ENCODE peak calls at places on chromosome 19, in five cellular contexts. One of them, this sample, is unnamed. For H3K9me3, the result is how much of the 10 kb centered on the place peaks cover.

GRCh38 chr19:40262422-40262821 is 22.7 kb downstream of the AKT2 start:
- DNase-seq in tibial nerve: no peak
- DNase-seq in lower lobe of right lung: no peak
- DNase-seq in tibial artery: no peak
- DNase-seq in adrenal gland: no peak
- DNase-seq in this sample: no peak

GRCh38 chr19:44164327-44164672 is 600 bp upstream of the ZNF226 start:
- DNase-seq in tibial nerve: no peak
- DNase-seq in lower lobe of right lung: no peak
- DNase-seq in tibial artery: no peak
- DNase-seq in adrenal gland: no peak
- DNase-seq in this sample: no peak

GRCh38 chr19:46678110-46678732 is 17.2 kb upstream of the DACT3 start:
- DNase-seq in tibial artery: no peak
- DNase-seq in lower lobe of right lung: no peak
- DNase-seq in adrenal gland: no peak
- DNase-seq in tibial nerve: no peak
- DNase-seq in this sample: peak

GRCh38 chr19:10936661-10937084 is 8.1 kb downstream of the TIMM29 start:
- DNase-seq in lower lobe of right lung: no peak
- DNase-seq in tibial nerve: no peak
- DNase-seq in adrenal gland: peak
- DNase-seq in tibial artery: no peak
- DNase-seq in this sample: peak

GRCh38 chr19:46924874-46925547 is 64.2 kb downstream of the ARHGAP35 start:
- DNase-seq in adrenal gland: no peak
- DNase-seq in tibial artery: no peak
- DNase-seq in tibial nerve: no peak
- DNase-seq in lower lobe of right lung: no peak
- DNase-seq in this sample: peak

GRCh38 chr19:2488942-2489731 is 13.2 kb downstream of the GADD45B start:
- DNase-seq in tibial nerve: no peak
- DNase-seq in adrenal gland: no peak
- DNase-seq in lower lobe of right lung: peak
- DNase-seq in tibial artery: peak
- DNase-seq in this sample: no peak

GRCh38 chr19:46841458-46842083 is 9.1 kb downstream of the AP2S1 start:
- DNase-seq in adrenal gland: peak
- DNase-seq in tibial artery: peak
- DNase-seq in tibial nerve: no peak
- DNase-seq in lower lobe of right lung: no peak
- DNase-seq in this sample: no peak

GRCh38 chr19:33883869-33884519 is 87.3 kb downstream of the KCTD15 start:
- DNase-seq in tibial artery: no peak
- DNase-seq in tibial nerve: no peak
- DNase-seq in lower lobe of right lung: no peak
- DNase-seq in adrenal gland: peak
- DNase-seq in this sample: no peak

GRCh38 chr19:11356074-11356397 is 804 bp downstream of the PLPPR2 start:
- DNase-seq in adrenal gland: no peak
- DNase-seq in lower lobe of right lung: no peak
- DNase-seq in tibial nerve: no peak
- DNase-seq in tibial artery: no peak
- DNase-seq in this sample: no peak

GRCh38 chr19:9140159-9140874 is at the start of gene ZNF317:
- DNase-seq in tibial artery: peak
- DNase-seq in lower lobe of right lung: peak
- DNase-seq in tibial nerve: peak
- DNase-seq in adrenal gland: peak
- DNase-seq in this sample: peak

GRCh38 chr19:33638167-33639033 is 16.6 kb downstream of the CHST8 start:
- DNase-seq in tibial artery: peak
- DNase-seq in tibial nerve: no peak
- DNase-seq in adrenal gland: no peak
- DNase-seq in lower lobe of right lung: peak
- DNase-seq in this sample: no peak

GRCh38 chr19:47729799-47730520 is 15.4 kb upstream of the NOP53 start:
- DNase-seq in tibial artery: peak
- DNase-seq in tibial nerve: peak
- DNase-seq in adrenal gland: no peak
- DNase-seq in lower lobe of right lung: peak
- DNase-seq in this sample: peak

GRCh38 chr19:4575267-4575793 is 15.8 kb upstream of the SEMA6B start:
- DNase-seq in tibial nerve: no peak
- DNase-seq in lower lobe of right lung: no peak
- DNase-seq in tibial artery: no peak
- DNase-seq in adrenal gland: no peak
- DNase-seq in this sample: peak

GRCh38 chr19:49669511-49669910 is 3.8 kb downstream of the BCL2L12 start:
- DNase-seq in lower lobe of right lung: no peak
- DNase-seq in tibial artery: no peak
- DNase-seq in adrenal gland: no peak
- DNase-seq in tibial nerve: no peak
- DNase-seq in this sample: no peak

GRCh38 chr19:32642771-32643170 is 32.2 kb downstream of the ANKRD27 start:
- DNase-seq in tibial artery: no peak
- DNase-seq in lower lobe of right lung: no peak
- DNase-seq in tibial nerve: no peak
- DNase-seq in adrenal gland: no peak
- DNase-seq in this sample: no peak

GRCh38 chr19:48635263-48635965 is 1.8 kb downstream of the DBP start:
- DNase-seq in tibial nerve: peak
- DNase-seq in tibial artery: peak
- DNase-seq in adrenal gland: peak
- DNase-seq in lower lobe of right lung: peak
- DNase-seq in this sample: peak

GRCh38 chr19:3062165-3063105 is at the start of gene TLE5:
- DNase-seq in adrenal gland: peak
- DNase-seq in tibial artery: peak
- DNase-seq in lower lobe of right lung: peak
- DNase-seq in tibial nerve: no peak
- DNase-seq in this sample: no peak

DNA sequence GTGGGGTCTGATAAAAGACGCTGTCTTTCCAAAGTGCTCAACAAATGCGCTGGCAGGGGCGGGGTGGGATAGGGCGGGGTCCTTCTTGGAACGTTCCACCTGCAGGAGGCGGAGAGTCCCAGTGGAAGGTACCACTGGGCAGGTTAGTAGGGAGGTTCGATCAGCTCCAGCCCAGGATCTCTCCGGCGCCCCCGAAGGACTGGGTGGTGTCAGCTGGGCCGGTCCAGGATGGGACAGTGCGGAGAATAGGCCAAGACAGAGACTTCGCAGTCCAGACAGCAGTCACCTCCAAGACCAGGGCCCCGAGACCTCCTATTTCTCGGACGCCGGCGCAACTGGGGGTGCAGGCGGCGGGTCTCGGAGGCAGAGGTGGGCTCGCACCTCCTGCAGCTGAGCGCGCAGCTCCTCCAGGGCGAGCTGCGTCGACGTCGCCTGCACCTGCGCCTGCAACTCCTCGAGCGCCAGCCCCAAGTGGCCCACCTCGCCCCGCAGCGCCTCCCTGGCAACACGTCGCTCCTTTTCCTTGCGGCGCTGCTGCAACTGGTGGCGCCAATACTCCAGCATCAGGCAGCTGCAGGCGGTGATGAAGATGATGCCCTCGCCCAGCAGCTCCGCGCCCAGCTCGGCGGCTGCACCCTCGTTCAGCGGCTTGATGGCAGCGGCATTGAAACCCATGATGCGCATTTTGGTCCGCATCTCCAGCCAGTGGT is 21.6 kb downstream of the VASP start:
- DNase-seq in tibial nerve: no peak
- DNase-seq in lower lobe of right lung: peak
- DNase-seq in adrenal gland: peak
- DNase-seq in tibial artery: no peak
- DNase-seq in this sample: peak
- TF ChIP-seq CTCF in tibial nerve: peak
- TF ChIP-seq CTCF in lower lobe of right lung: no peak
- TF ChIP-seq CTCF in adrenal gland: no peak
- TF ChIP-seq CTCF in tibial artery: no peak
- TF ChIP-seq CTCF in this sample: peak

GRCh38 chr19:29016926-29017760 is 195.8 kb downstream of the UQCRFS1 start:
- DNase-seq in tibial nerve: no peak
- DNase-seq in lower lobe of right lung: no peak
- DNase-seq in tibial artery: no peak
- DNase-seq in adrenal gland: no peak
- DNase-seq in this sample: no peak
- H3K9me3 ChIP-seq in tibial nerve: under half
- H3K9me3 ChIP-seq in lower lobe of right lung: under half
- H3K9me3 ChIP-seq in tibial artery: under half
- H3K9me3 ChIP-seq in adrenal gland: under half
- H3K9me3 ChIP-seq in this sample: under half

DNA sequence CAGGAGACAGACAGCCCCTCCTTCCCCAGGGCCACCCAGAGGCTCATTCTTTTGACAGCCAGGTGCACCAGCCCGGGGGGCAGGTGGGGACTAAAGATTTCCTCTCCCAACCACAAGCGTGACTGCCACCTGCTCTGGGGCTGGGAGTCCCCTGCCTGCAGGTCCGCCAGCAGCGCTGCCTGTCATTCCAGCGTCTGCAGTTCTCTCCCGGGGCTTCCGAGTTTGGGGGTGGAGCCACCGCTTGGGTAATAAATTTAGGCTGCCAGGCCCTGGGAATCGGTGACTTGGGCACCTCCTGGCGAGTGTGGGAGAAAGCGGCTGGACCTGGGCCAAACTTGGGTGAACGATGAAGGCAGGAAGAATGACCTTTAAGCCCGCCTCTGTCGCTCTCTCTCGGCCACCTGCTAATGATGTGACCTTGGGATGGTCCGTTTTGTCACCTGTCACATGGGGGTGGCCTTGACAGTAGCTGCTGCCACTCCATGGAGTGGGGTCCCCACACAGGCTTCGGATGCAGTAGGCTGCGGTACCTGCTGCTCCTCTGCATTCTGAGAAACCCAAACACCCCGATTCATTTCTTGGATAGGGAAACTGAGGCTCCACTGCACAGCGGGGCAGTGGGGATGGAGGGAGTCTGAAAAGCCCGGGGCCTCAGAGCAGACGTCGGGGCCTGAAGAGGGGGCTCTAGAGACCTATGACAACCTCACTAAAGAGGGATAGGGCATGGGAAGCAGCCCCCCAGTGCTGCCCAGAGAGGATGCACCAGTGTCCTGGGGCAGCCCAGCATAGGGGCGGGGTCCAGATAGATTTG is 12.8 kb downstream of the FUT6 start:
- DNase-seq in tibial artery: no peak
- DNase-seq in lower lobe of right lung: peak
- DNase-seq in tibial nerve: no peak
- DNase-seq in adrenal gland: peak
- DNase-seq in this sample: peak
- H3K4me3 ChIP-seq in tibial artery: no peak
- H3K4me3 ChIP-seq in lower lobe of right lung: peak
- H3K4me3 ChIP-seq in tibial nerve: no peak
- H3K4me3 ChIP-seq in adrenal gland: no peak
- H3K4me3 ChIP-seq in this sample: peak

DNA sequence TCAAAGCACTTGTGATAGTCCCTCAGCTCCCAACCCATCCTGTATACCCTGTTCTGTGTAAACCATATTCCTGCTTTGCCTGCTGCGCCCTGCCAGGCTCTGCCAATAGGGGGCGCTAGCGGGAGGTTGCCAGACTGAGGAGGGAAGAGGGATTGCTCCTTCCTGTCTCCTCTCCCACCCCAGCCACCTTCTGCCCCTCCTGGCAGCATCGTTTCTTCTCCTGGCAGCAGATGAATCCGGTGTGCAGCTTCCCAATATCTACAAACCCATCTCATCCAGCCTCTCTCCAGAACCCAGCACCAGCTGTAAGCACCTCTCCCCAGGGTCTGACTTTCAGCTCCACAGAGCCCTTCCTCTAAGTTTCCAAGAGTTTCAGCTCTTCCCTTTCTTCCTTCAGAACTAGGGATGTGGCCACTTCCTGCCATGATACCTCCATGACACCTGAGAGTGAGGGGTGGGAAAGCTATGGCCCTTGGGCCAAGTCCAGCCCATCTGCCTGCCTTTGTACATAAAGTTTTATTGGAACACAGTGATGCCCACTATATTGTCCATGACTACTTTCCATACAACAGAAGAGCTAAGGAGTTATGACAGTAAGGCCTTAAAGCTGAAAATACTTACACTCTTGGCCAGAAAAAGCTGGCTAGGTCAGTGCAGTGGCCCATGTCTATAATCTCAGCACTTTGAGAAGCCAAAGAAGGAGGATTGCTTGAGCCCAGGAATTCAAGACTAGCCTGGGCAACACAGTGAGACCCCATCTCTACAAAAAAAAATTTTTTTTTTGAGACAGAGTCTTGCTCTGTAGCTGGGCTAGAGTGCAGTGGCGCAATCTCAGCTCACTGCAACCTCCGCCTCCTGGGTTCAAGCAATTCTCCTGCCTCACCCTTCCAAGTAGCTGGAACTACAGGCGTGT is 34.5 kb upstream of the ATP1A3 start:
- DNase-seq in lower lobe of right lung: no peak
- DNase-seq in adrenal gland: no peak
- DNase-seq in tibial artery: no peak
- DNase-seq in tibial nerve: no peak
- DNase-seq in this sample: no peak
- TF ChIP-seq CTCF in lower lobe of right lung: peak
- TF ChIP-seq CTCF in adrenal gland: no peak
- TF ChIP-seq CTCF in tibial artery: no peak
- TF ChIP-seq CTCF in tibial nerve: no peak
- TF ChIP-seq CTCF in this sample: peak

DNA sequence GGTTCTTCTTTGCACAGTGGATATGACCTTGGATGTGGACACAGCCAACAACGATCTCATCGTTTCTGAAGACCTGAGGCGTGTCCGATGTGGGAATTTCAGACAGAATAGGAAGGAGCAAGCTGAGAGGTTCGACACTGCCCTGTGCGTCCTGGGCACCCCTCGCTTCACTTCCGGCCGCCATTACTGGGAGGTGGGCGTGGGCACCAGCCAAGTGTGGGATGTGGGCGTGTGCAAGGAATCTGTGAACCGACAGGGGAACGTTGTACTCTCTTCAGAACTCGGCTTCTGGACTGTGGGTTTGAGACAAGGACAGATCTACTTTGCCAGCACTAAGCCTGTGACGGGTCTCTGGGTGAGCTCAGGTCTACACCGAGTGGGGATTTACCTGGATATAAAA is 9.4 kb downstream of the RFPL4AL1 start:
- DNase-seq in tibial artery: no peak
- DNase-seq in adrenal gland: no peak
- DNase-seq in tibial nerve: no peak
- DNase-seq in lower lobe of right lung: no peak
- DNase-seq in this sample: no peak
- H3K9me3 ChIP-seq in tibial artery: under half
- H3K9me3 ChIP-seq in adrenal gland: under half
- H3K9me3 ChIP-seq in tibial nerve: under half
- H3K9me3 ChIP-seq in lower lobe of right lung: under half
- H3K9me3 ChIP-seq in this sample: under half

GRCh38 chr19:16112778-16113177 is 1.1 kb downstream of the RAB8A start:
- DNase-seq in lower lobe of right lung: no peak
- DNase-seq in adrenal gland: no peak
- DNase-seq in tibial nerve: no peak
- DNase-seq in tibial artery: no peak
- DNase-seq in this sample: no peak
- H3K4me3 ChIP-seq in lower lobe of right lung: peak
- H3K4me3 ChIP-seq in adrenal gland: no peak
- H3K4me3 ChIP-seq in tibial nerve: peak
- H3K4me3 ChIP-seq in tibial artery: peak
- H3K4me3 ChIP-seq in this sample: peak